ENCODE peak calls at places on chromosomes 3 and 15, in ten cellular contexts. L is fibroblast of pulmonary artery; J is naive thymus-derived CD8-positive, alpha-beta T cell; Y is 8988T; M is islet precursor cell; H is fibroblast of mammary gland; I is T follicular helper cell; Q is small intestine; C is RPMI8226; A is HFFc6. R is an unnamed sample.

GRCh38 chr15:84658788-84659411 is 901 bp upstream of the NMB start:
- DNase-seq in Y (no peak), J (no peak), A (no peak), C (no peak), L (no peak), M (no peak), H (no peak), I (no peak), Q (no peak), R (no peak)

GRCh38 chr15:98800437-98801233 is 152.3 kb downstream of the IGF1R start:
- DNase-seq in M (peak), I (no peak), A (peak), Q (peak), C (no peak), J (no peak), H (peak), L (peak), Y (no peak), R (peak)

GRCh38 chr3:54225841-54226528 is 103.6 kb downstream of the CACNA2D3 start:
- DNase-seq in J (no peak), C (no peak), Y (no peak), L (no peak), A (no peak), H (no peak), I (no peak), Q (no peak), M (peak), R (no peak)

GRCh38 chr3:196073188-196073838 is 8.6 kb downstream of the TFRC start:
- DNase-seq in H (peak), C (peak), L (peak), Q (peak), J (peak), A (peak), I (peak), M (peak), Y (peak), R (peak)

GRCh38 chr3:100006570-100007271 is 107.6 kb downstream of the FILIP1L start:
- DNase-seq in L (peak), A (peak), Y (no peak), H (peak), M (no peak), Q (peak), C (no peak), I (no peak), J (no peak), R (no peak)

GRCh38 chr3:157330206-157330605 is 106.4 kb upstream of the PTX3 start:
- DNase-seq in Y (no peak), H (no peak), Q (no peak), L (no peak), J (no peak), M (no peak), I (no peak), A (no peak), C (no peak), R (no peak)

GRCh38 chr3:117666316-117666715 is 956.7 kb downstream of the TUSC7 start:
- DNase-seq in A (no peak), J (no peak), C (peak), L (no peak), Q (no peak), M (no peak), H (no peak), Y (no peak), I (no peak), R (no peak)

GRCh38 chr3:142447852-142448315 is at the start of gene XRN1:
- DNase-seq in I (peak), Q (peak), M (peak), J (peak), L (peak), Y (peak), H (peak), A (peak), C (peak), R (peak)

GRCh38 chr3:16305121-16305541 is 40.1 kb downstream of the OXNAD1 start:
- DNase-seq in I (peak), Q (peak), H (no peak), Y (no peak), J (peak), L (no peak), A (no peak), M (no peak), C (no peak), R (no peak)

GRCh38 chr3:143000525-143000924 is 845 bp upstream of the U2SURP start:
- DNase-seq in H (peak), L (peak), Y (no peak), A (peak), M (peak), Q (peak), J (no peak), C (peak), I (no peak), R (peak)